ENCODE peak calls at places on chromosomes 3 and 15, in ten cellular contexts. One of them, this sample, is unnamed.

GRCh38 chr3:195204360-195205166 is 66.4 kb downstream of the XXYLT1 start:
- DNase-seq in fibroblast of the aortic adventitia: peak
- DNase-seq in germinal center: no peak
- DNase-seq in RPMI7951: no peak
- DNase-seq in stimulated activated CD4-positive, alpha-beta T cell treated with anti-CD3 and anti-CD28 coated beads, Interleukin-2, amount 100 ng/mL, for 48 hours: no peak
- DNase-seq in left ventricle myocardium superior: no peak
- DNase-seq in GDM1: no peak
- DNase-seq in NCI-H1105 treated with DMSO at 0.1 percent for 48 hours: peak
- DNase-seq in AG20443: peak
- DNase-seq in fibroblast of pulmonary artery: peak
- DNase-seq in this sample: peak

GRCh38 chr3:141538568-141538967 is 51.7 kb downstream of the RASA2 start:
- DNase-seq in left ventricle myocardium superior: no peak
- DNase-seq in AG20443: no peak
- DNase-seq in stimulated activated CD4-positive, alpha-beta T cell treated with anti-CD3 and anti-CD28 coated beads, Interleukin-2, amount 100 ng/mL, for 48 hours: no peak
- DNase-seq in NCI-H1105 treated with DMSO at 0.1 percent for 48 hours: no peak
- DNase-seq in germinal center: no peak
- DNase-seq in fibroblast of the aortic adventitia: no peak
- DNase-seq in GDM1: no peak
- DNase-seq in RPMI7951: no peak
- DNase-seq in fibroblast of pulmonary artery: no peak
- DNase-seq in this sample: no peak

GRCh38 chr3:177817746-177818145 is 620.5 kb upstream of the TBL1XR1 start:
- DNase-seq in GDM1: no peak
- DNase-seq in left ventricle myocardium superior: no peak
- DNase-seq in NCI-H1105 treated with DMSO at 0.1 percent for 48 hours: no peak
- DNase-seq in fibroblast of pulmonary artery: no peak
- DNase-seq in fibroblast of the aortic adventitia: no peak
- DNase-seq in AG20443: no peak
- DNase-seq in stimulated activated CD4-positive, alpha-beta T cell treated with anti-CD3 and anti-CD28 coated beads, Interleukin-2, amount 100 ng/mL, for 48 hours: no peak
- DNase-seq in RPMI7951: no peak
- DNase-seq in germinal center: no peak
- DNase-seq in this sample: no peak

GRCh38 chr15:74209997-74210573 is 7.5 kb upstream of the STRA6 start:
- DNase-seq in NCI-H1105 treated with DMSO at 0.1 percent for 48 hours: no peak
- DNase-seq in AG20443: peak
- DNase-seq in GDM1: no peak
- DNase-seq in fibroblast of the aortic adventitia: peak
- DNase-seq in RPMI7951: peak
- DNase-seq in stimulated activated CD4-positive, alpha-beta T cell treated with anti-CD3 and anti-CD28 coated beads, Interleukin-2, amount 100 ng/mL, for 48 hours: no peak
- DNase-seq in left ventricle myocardium superior: no peak
- DNase-seq in germinal center: no peak
- DNase-seq in fibroblast of pulmonary artery: peak
- DNase-seq in this sample: peak

GRCh38 chr15:64619880-64620839 is 155.2 kb downstream of the RBPMS2 start:
- DNase-seq in RPMI7951: peak
- DNase-seq in stimulated activated CD4-positive, alpha-beta T cell treated with anti-CD3 and anti-CD28 coated beads, Interleukin-2, amount 100 ng/mL, for 48 hours: no peak
- DNase-seq in AG20443: peak
- DNase-seq in NCI-H1105 treated with DMSO at 0.1 percent for 48 hours: no peak
- DNase-seq in GDM1: no peak
- DNase-seq in left ventricle myocardium superior: no peak
- DNase-seq in fibroblast of pulmonary artery: peak
- DNase-seq in germinal center: no peak
- DNase-seq in fibroblast of the aortic adventitia: peak
- DNase-seq in this sample: no peak

GRCh38 chr15:51731549-51732267 is 5.7 kb downstream of the LYSMD2 start:
- DNase-seq in AG20443: no peak
- DNase-seq in GDM1: peak
- DNase-seq in RPMI7951: peak
- DNase-seq in fibroblast of pulmonary artery: peak
- DNase-seq in fibroblast of the aortic adventitia: peak
- DNase-seq in left ventricle myocardium superior: no peak
- DNase-seq in stimulated activated CD4-positive, alpha-beta T cell treated with anti-CD3 and anti-CD28 coated beads, Interleukin-2, amount 100 ng/mL, for 48 hours: no peak
- DNase-seq in NCI-H1105 treated with DMSO at 0.1 percent for 48 hours: no peak
- DNase-seq in germinal center: peak
- DNase-seq in this sample: no peak

GRCh38 chr3:179321585-179322322 is 1.1 kb upstream of the ZNF639 start:
- DNase-seq in AG20443: peak
- DNase-seq in NCI-H1105 treated with DMSO at 0.1 percent for 48 hours: peak
- DNase-seq in RPMI7951: peak
- DNase-seq in fibroblast of pulmonary artery: peak
- DNase-seq in germinal center: peak
- DNase-seq in GDM1: no peak
- DNase-seq in stimulated activated CD4-positive, alpha-beta T cell treated with anti-CD3 and anti-CD28 coated beads, Interleukin-2, amount 100 ng/mL, for 48 hours: no peak
- DNase-seq in fibroblast of the aortic adventitia: peak
- DNase-seq in left ventricle myocardium superior: no peak
- DNase-seq in this sample: no peak

GRCh38 chr3:9396301-9396631 is 1.1 kb upstream of the SETD5 start:
- DNase-seq in left ventricle myocardium superior: no peak
- DNase-seq in AG20443: peak
- DNase-seq in germinal center: no peak
- DNase-seq in stimulated activated CD4-positive, alpha-beta T cell treated with anti-CD3 and anti-CD28 coated beads, Interleukin-2, amount 100 ng/mL, for 48 hours: peak
- DNase-seq in NCI-H1105 treated with DMSO at 0.1 percent for 48 hours: peak
- DNase-seq in fibroblast of the aortic adventitia: peak
- DNase-seq in fibroblast of pulmonary artery: peak
- DNase-seq in RPMI7951: peak
- DNase-seq in GDM1: peak
- DNase-seq in this sample: peak

GRCh38 chr3:112013058-112013783 is 14.5 kb downstream of the TAGLN3 start:
- DNase-seq in stimulated activated CD4-positive, alpha-beta T cell treated with anti-CD3 and anti-CD28 coated beads, Interleukin-2, amount 100 ng/mL, for 48 hours: peak
- DNase-seq in germinal center: peak
- DNase-seq in RPMI7951: peak
- DNase-seq in fibroblast of pulmonary artery: peak
- DNase-seq in AG20443: peak
- DNase-seq in fibroblast of the aortic adventitia: peak
- DNase-seq in left ventricle myocardium superior: peak
- DNase-seq in GDM1: no peak
- DNase-seq in NCI-H1105 treated with DMSO at 0.1 percent for 48 hours: no peak
- DNase-seq in this sample: peak

GRCh38 chr3:107753494-107753893 is 230.7 kb downstream of the BBX start:
- DNase-seq in left ventricle myocardium superior: no peak
- DNase-seq in RPMI7951: peak
- DNase-seq in NCI-H1105 treated with DMSO at 0.1 percent for 48 hours: peak
- DNase-seq in germinal center: no peak
- DNase-seq in GDM1: peak
- DNase-seq in stimulated activated CD4-positive, alpha-beta T cell treated with anti-CD3 and anti-CD28 coated beads, Interleukin-2, amount 100 ng/mL, for 48 hours: no peak
- DNase-seq in AG20443: peak
- DNase-seq in fibroblast of the aortic adventitia: peak
- DNase-seq in fibroblast of pulmonary artery: peak
- DNase-seq in this sample: no peak